ENCODE peak calls at places on chromosomes 16 and 17, in five cellular contexts. B, O, A, X and C are unnamed samples.

GRCh38 chr16:55444754-55445485 is 34.1 kb upstream of the MMP2 start:
- DNase-seq in O (no peak), X (no peak), B (no peak), A (no peak), C (no peak)

GRCh38 chr16:52584921-52585320 is 38.0 kb upstream of the TOX3 start:
- DNase-seq in B (no peak), O (no peak), A (no peak), X (no peak), C (no peak)

GRCh38 chr17:39737761-39738567 is at the start of gene GRB7:
- DNase-seq in B (no peak), O (no peak), X (no peak), A (no peak), C (no peak)

GRCh38 chr16:1494129-1494640 is 1.0 kb downstream of the TELO2 start:
- DNase-seq in X (peak; percentile 19), B (no peak), A (no peak), O (no peak), C (no peak)

GRCh38 chr17:602436-602835 is 112.2 kb downstream of the VPS53 start:
- DNase-seq in A (no peak), B (no peak), X (peak; percentile 69), O (no peak), C (no peak)

GRCh38 chr17:81398170-81398854 is 3.1 kb downstream of the BAHCC1 start:
- DNase-seq in A (no peak), B (peak; percentile 24), X (no peak), O (no peak), C (no peak)

GRCh38 chr17:81814748-81815645 is 11.0 kb downstream of the GCGR start:
- DNase-seq in O (no peak), B (no peak), X (no peak), A (no peak), C (no peak)

GRCh38 chr17:66304304-66305174 is 2.1 kb downstream of the PRKCA start:
- DNase-seq in O (no peak), B (peak; percentile 28), X (no peak), A (no peak), C (peak; percentile 74)

GRCh38 chr17:57085448-57086068 is 512 bp downstream of the AKAP1 start:
- DNase-seq in O (peak; percentile 52), A (peak; percentile 46), B (peak; percentile 67), X (no peak), C (no peak)

GRCh38 chr16:86683441-86684194 is 105.3 kb downstream of the FOXL1 start:
- DNase-seq in O (no peak), X (no peak), B (no peak), A (no peak), C (no peak)

GRCh38 chr17:43801844-43802243 is 21.6 kb downstream of the CFAP97D1 start:
- DNase-seq in A (no peak), X (no peak), B (no peak), O (no peak), C (no peak)

GRCh38 chr17:1164935-1165556 is 14.7 kb downstream of the ABR start:
- DNase-seq in X (no peak), O (no peak), A (no peak), B (no peak), C (no peak)

GRCh38 chr16:12519986-12520385 is 283.7 kb downstream of the CPPED1 start:
- DNase-seq in X (no peak), B (no peak), A (no peak), O (no peak), C (no peak)

GRCh38 chr17:80312621-80313135 is 52.0 kb downstream of the RNF213 start:
- DNase-seq in X (no peak), O (no peak), B (no peak), A (no peak), C (no peak)

GRCh38 chr17:37694734-37695133 is 50.1 kb downstream of the HNF1B start:
- DNase-seq in B (no peak), A (no peak), O (no peak), X (no peak), C (no peak)

GRCh38 chr16:3950343-3951193 is 70.1 kb upstream of the CREBBP start:
- DNase-seq in O (no peak), A (no peak), X (peak; percentile 96), B (no peak), C (no peak)

GRCh38 chr17:14301279-14301760 is 439 bp downstream of the HS3ST3B1 start:
- DNase-seq in O (peak; percentile 39), B (no peak), A (no peak), X (no peak), C (no peak)

GRCh38 chr17:3647769-3648540 is 11.4 kb downstream of the CTNS start:
- DNase-seq in B (peak; percentile 59), A (peak; percentile 26), X (no peak), O (peak; percentile 19), C (peak; percentile 29)

GRCh38 chr17:29930399-29931010 is 477 bp upstream of the SSH2 start:
- DNase-seq in X (no peak), B (peak; percentile 51), O (no peak), A (no peak), C (peak; percentile 65)

GRCh38 chr16:84884311-84885023 is 64.7 kb downstream of the CRISPLD2 start:
- DNase-seq in X (no peak), O (no peak), A (no peak), B (no peak), C (no peak)

GRCh38 chr17:13337171-13337570 is 264.6 kb downstream of the HS3ST3A1 start:
- DNase-seq in A (no peak), X (no peak), O (no peak), B (no peak), C (no peak)

GRCh38 chr16:25013751-25014499 is 1.2 kb downstream of the ARHGAP17 start:
- DNase-seq in O (no peak), A (no peak), B (no peak), X (no peak), C (no peak)

GRCh38 chr17:48606892-48607241 is 2.1 kb upstream of the HOXB6 start:
- DNase-seq in O (no peak), A (no peak), B (no peak), X (no peak), C (no peak)

GRCh38 chr17:1031711-1032110 is 34.8 kb downstream of the TIMM22 start:
- DNase-seq in O (no peak), B (peak; percentile 54), X (no peak), A (no peak), C (no peak)

GRCh38 chr16:59164461-59164860 is 430.3 kb upstream of the GOT2 start:
- DNase-seq in B (no peak), O (no peak), X (no peak), A (no peak), C (no peak)

GRCh38 chr17:56899403-56899802 is 14.4 kb downstream of the TRIM25 start:
- DNase-seq in A (no peak), B (no peak), X (no peak), O (no peak), C (no peak)

GRCh38 chr16:27759301-27759871 is 209.4 kb downstream of the KATNIP start:
- DNase-seq in B (peak; percentile 36), A (no peak), O (no peak), X (no peak), C (no peak)

GRCh38 chr17:8628609-8629169 is 1.8 kb downstream of the MYH10 start:
- DNase-seq in O (no peak), X (no peak), B (no peak), A (no peak), C (no peak)

GRCh38 chr16:55711959-55712876 is 56.4 kb downstream of the SLC6A2 start:
- DNase-seq in A (peak; percentile 49), O (peak; percentile 40), B (peak; percentile 40), X (no peak), C (no peak)

GRCh38 chr17:17712268-17712924 is 31.1 kb downstream of the RAI1 start:
- DNase-seq in B (no peak), X (peak; percentile 76), O (no peak), A (no peak), C (peak; percentile 72)